ENCODE peak calls at places on chromosomes 12 and 14, in eight cellular contexts. One of them, this sample, is unnamed.

GRCh38 chr14:51653096-51653814 is 1.5 kb downstream of the FRMD6 start:
- DNase-seq in body of pancreas: no peak
- DNase-seq in esophagus muscularis mucosa: no peak
- DNase-seq in heart left ventricle: no peak
- DNase-seq in esophagus squamous epithelium: no peak
- DNase-seq in transverse colon: no peak
- DNase-seq in Peyer's patch: no peak
- DNase-seq in tibial nerve: no peak
- DNase-seq in this sample: no peak

GRCh38 chr12:88108021-88108420 is 33.9 kb downstream of the CEP290 start:
- DNase-seq in tibial nerve: no peak
- DNase-seq in transverse colon: no peak
- DNase-seq in esophagus squamous epithelium: no peak
- DNase-seq in body of pancreas: no peak
- DNase-seq in esophagus muscularis mucosa: no peak
- DNase-seq in heart left ventricle: no peak
- DNase-seq in Peyer's patch: no peak
- DNase-seq in this sample: no peak

GRCh38 chr12:132402831-132403416 is 73.5 kb upstream of the GALNT9 start:
- DNase-seq in heart left ventricle: no peak
- DNase-seq in esophagus muscularis mucosa: no peak
- DNase-seq in body of pancreas: no peak
- DNase-seq in esophagus squamous epithelium: no peak
- DNase-seq in Peyer's patch: no peak
- DNase-seq in transverse colon: no peak
- DNase-seq in tibial nerve: no peak
- DNase-seq in this sample: no peak

GRCh38 chr14:77014004-77014604 is 14.4 kb downstream of the IRF2BPL start:
- DNase-seq in heart left ventricle: peak; percentile 80
- DNase-seq in esophagus squamous epithelium: no peak
- DNase-seq in Peyer's patch: no peak
- DNase-seq in esophagus muscularis mucosa: no peak
- DNase-seq in tibial nerve: no peak
- DNase-seq in transverse colon: no peak
- DNase-seq in body of pancreas: peak; percentile 78
- DNase-seq in this sample: peak; percentile 72

GRCh38 chr12:67661311-67662011 is 12.9 kb downstream of the DYRK2 start:
- DNase-seq in transverse colon: no peak
- DNase-seq in tibial nerve: no peak
- DNase-seq in esophagus squamous epithelium: no peak
- DNase-seq in esophagus muscularis mucosa: no peak
- DNase-seq in heart left ventricle: no peak
- DNase-seq in Peyer's patch: no peak
- DNase-seq in body of pancreas: no peak
- DNase-seq in this sample: no peak

GRCh38 chr12:1117970-1118563 is 127.0 kb downstream of the ERC1 start:
- DNase-seq in heart left ventricle: peak; percentile 46
- DNase-seq in tibial nerve: peak; percentile 61
- DNase-seq in Peyer's patch: peak; percentile 73
- DNase-seq in transverse colon: peak; percentile 78
- DNase-seq in esophagus muscularis mucosa: no peak
- DNase-seq in body of pancreas: peak; percentile 84
- DNase-seq in esophagus squamous epithelium: no peak
- DNase-seq in this sample: peak; percentile 18

GRCh38 chr14:52351561-52352491 is 37.7 kb downstream of the PTGER2 start:
- DNase-seq in transverse colon: no peak
- DNase-seq in heart left ventricle: no peak
- DNase-seq in esophagus squamous epithelium: no peak
- DNase-seq in tibial nerve: no peak
- DNase-seq in Peyer's patch: no peak
- DNase-seq in body of pancreas: no peak
- DNase-seq in esophagus muscularis mucosa: no peak
- DNase-seq in this sample: no peak

GRCh38 chr12:92059976-92060375 is 85.7 kb downstream of the BTG1 start:
- DNase-seq in transverse colon: no peak
- DNase-seq in tibial nerve: no peak
- DNase-seq in Peyer's patch: no peak
- DNase-seq in body of pancreas: no peak
- DNase-seq in esophagus squamous epithelium: no peak
- DNase-seq in heart left ventricle: no peak
- DNase-seq in esophagus muscularis mucosa: no peak
- DNase-seq in this sample: no peak

GRCh38 chr12:128623748-128624147 is 200.0 kb downstream of the SLC15A4 start:
- DNase-seq in esophagus squamous epithelium: no peak
- DNase-seq in esophagus muscularis mucosa: no peak
- DNase-seq in transverse colon: no peak
- DNase-seq in body of pancreas: no peak
- DNase-seq in tibial nerve: no peak
- DNase-seq in heart left ventricle: no peak
- DNase-seq in Peyer's patch: no peak
- DNase-seq in this sample: no peak

GRCh38 chr12:12194206-12194605 is 72.6 kb downstream of the LRP6 start:
- DNase-seq in heart left ventricle: no peak
- DNase-seq in esophagus squamous epithelium: no peak
- DNase-seq in esophagus muscularis mucosa: no peak
- DNase-seq in body of pancreas: no peak
- DNase-seq in Peyer's patch: no peak
- DNase-seq in tibial nerve: no peak
- DNase-seq in transverse colon: no peak
- DNase-seq in this sample: no peak

GRCh38 chr14:105066285-105067071 is 1.2 kb upstream of the GPR132 start:
- DNase-seq in esophagus squamous epithelium: no peak
- DNase-seq in heart left ventricle: no peak
- DNase-seq in tibial nerve: no peak
- DNase-seq in transverse colon: no peak
- DNase-seq in Peyer's patch: peak; percentile 46
- DNase-seq in esophagus muscularis mucosa: no peak
- DNase-seq in body of pancreas: no peak
- DNase-seq in this sample: no peak

GRCh38 chr14:32078030-32078793 is 1.1 kb downstream of the ARHGAP5 start:
- DNase-seq in esophagus muscularis mucosa: peak; percentile 95
- DNase-seq in heart left ventricle: peak; percentile 32
- DNase-seq in tibial nerve: no peak
- DNase-seq in esophagus squamous epithelium: no peak
- DNase-seq in transverse colon: peak; percentile 43
- DNase-seq in Peyer's patch: peak; percentile 31
- DNase-seq in body of pancreas: peak; percentile 41
- DNase-seq in this sample: no peak

GRCh38 chr12:124747426-124748161 is 116.1 kb downstream of the SCARB1 start:
- DNase-seq in transverse colon: peak; percentile 42
- DNase-seq in esophagus muscularis mucosa: no peak
- DNase-seq in heart left ventricle: no peak
- DNase-seq in tibial nerve: no peak
- DNase-seq in Peyer's patch: no peak
- DNase-seq in esophagus squamous epithelium: no peak
- DNase-seq in body of pancreas: no peak
- DNase-seq in this sample: no peak

GRCh38 chr12:44873898-44874297 is 2.2 kb downstream of the NELL2 start:
- DNase-seq in Peyer's patch: no peak
- DNase-seq in tibial nerve: no peak
- DNase-seq in esophagus squamous epithelium: no peak
- DNase-seq in heart left ventricle: no peak
- DNase-seq in body of pancreas: no peak
- DNase-seq in esophagus muscularis mucosa: no peak
- DNase-seq in transverse colon: no peak
- DNase-seq in this sample: no peak

GRCh38 chr12:34124608-34125007 is 102.3 kb downstream of the ALG10 start:
- DNase-seq in transverse colon: no peak
- DNase-seq in esophagus squamous epithelium: no peak
- DNase-seq in esophagus muscularis mucosa: no peak
- DNase-seq in heart left ventricle: no peak
- DNase-seq in tibial nerve: no peak
- DNase-seq in Peyer's patch: no peak
- DNase-seq in body of pancreas: no peak
- DNase-seq in this sample: no peak

GRCh38 chr14:73058224-73058922 is at the start of gene RBM25:
- DNase-seq in Peyer's patch: peak; percentile 94
- DNase-seq in tibial nerve: peak; percentile 94
- DNase-seq in esophagus muscularis mucosa: peak; percentile 99
- DNase-seq in body of pancreas: peak; percentile 96
- DNase-seq in heart left ventricle: peak; percentile 96
- DNase-seq in transverse colon: peak; percentile 97
- DNase-seq in esophagus squamous epithelium: peak; percentile 91
- DNase-seq in this sample: peak; percentile 96
- TF ChIP-seq CTCF in Peyer's patch: no peak
- TF ChIP-seq CTCF in tibial nerve: no peak
- TF ChIP-seq CTCF in esophagus muscularis mucosa: peak; percentile 14
- TF ChIP-seq CTCF in body of pancreas: no peak
- TF ChIP-seq CTCF in heart left ventricle: no peak
- TF ChIP-seq CTCF in transverse colon: no peak
- TF ChIP-seq CTCF in esophagus squamous epithelium: peak; percentile 41
- TF ChIP-seq CTCF in this sample: no peak

GRCh38 chr14:75220097-75220496 is 43.7 kb upstream of the TMED10 start:
- DNase-seq in Peyer's patch: no peak
- DNase-seq in transverse colon: no peak
- DNase-seq in heart left ventricle: no peak
- DNase-seq in tibial nerve: no peak
- DNase-seq in body of pancreas: no peak
- DNase-seq in esophagus muscularis mucosa: no peak
- DNase-seq in esophagus squamous epithelium: no peak
- DNase-seq in this sample: no peak

GRCh38 chr14:75223664-75224154 is 47.3 kb upstream of the TMED10 start:
- DNase-seq in body of pancreas: peak; percentile 31
- DNase-seq in Peyer's patch: peak; percentile 74
- DNase-seq in transverse colon: peak; percentile 51
- DNase-seq in esophagus muscularis mucosa: no peak
- DNase-seq in heart left ventricle: peak; percentile 52
- DNase-seq in esophagus squamous epithelium: no peak
- DNase-seq in tibial nerve: no peak
- DNase-seq in this sample: peak; percentile 42

GRCh38 chr14:75224561-75224960 is 48.1 kb upstream of the TMED10 start:
- DNase-seq in esophagus muscularis mucosa: no peak
- DNase-seq in esophagus squamous epithelium: no peak
- DNase-seq in transverse colon: no peak
- DNase-seq in Peyer's patch: no peak
- DNase-seq in body of pancreas: no peak
- DNase-seq in tibial nerve: no peak
- DNase-seq in heart left ventricle: no peak
- DNase-seq in this sample: no peak

GRCh38 chr14:75221797-75222196 is 45.4 kb upstream of the TMED10 start:
- DNase-seq in heart left ventricle: no peak
- DNase-seq in esophagus muscularis mucosa: no peak
- DNase-seq in tibial nerve: no peak
- DNase-seq in transverse colon: no peak
- DNase-seq in Peyer's patch: no peak
- DNase-seq in body of pancreas: no peak
- DNase-seq in esophagus squamous epithelium: no peak
- DNase-seq in this sample: no peak

GRCh38 chr14:75222208-75222701 is 45.8 kb upstream of the TMED10 start:
- DNase-seq in heart left ventricle: peak; percentile 39
- DNase-seq in transverse colon: no peak
- DNase-seq in tibial nerve: no peak
- DNase-seq in esophagus muscularis mucosa: no peak
- DNase-seq in Peyer's patch: peak; percentile 48
- DNase-seq in body of pancreas: no peak
- DNase-seq in esophagus squamous epithelium: no peak
- DNase-seq in this sample: no peak
- TF ChIP-seq POLR2A in heart left ventricle: no peak
- TF ChIP-seq POLR2A in transverse colon: no peak
- TF ChIP-seq POLR2A in tibial nerve: no peak
- TF ChIP-seq POLR2A in esophagus muscularis mucosa: no peak
- TF ChIP-seq POLR2A in Peyer's patch: no peak
- TF ChIP-seq POLR2A in body of pancreas: no peak
- TF ChIP-seq POLR2A in esophagus squamous epithelium: no peak
- TF ChIP-seq POLR2A in this sample: no peak

DNA sequence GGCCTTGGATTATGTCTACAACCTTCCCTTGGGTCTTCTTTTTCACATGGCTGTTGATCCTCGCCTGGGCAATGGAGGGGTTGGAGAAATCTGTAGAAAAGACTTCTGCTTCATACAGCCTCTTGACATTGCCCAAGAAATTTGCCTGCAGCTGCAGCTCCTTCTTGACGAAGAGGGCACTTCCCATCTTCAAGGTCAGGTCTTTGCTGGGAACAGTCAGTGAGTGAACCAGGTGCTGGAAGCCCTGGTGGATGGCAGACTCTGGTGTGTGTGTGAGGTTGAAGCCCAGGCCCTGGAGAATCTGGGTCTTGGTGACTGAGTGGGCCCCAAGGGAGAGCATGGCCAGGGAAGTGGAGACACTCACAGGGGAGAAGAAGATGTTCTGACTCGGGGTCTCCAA is 6.7 kb downstream of the SERPINA9 start:
- DNase-seq in transverse colon: no peak
- DNase-seq in tibial nerve: no peak
- DNase-seq in Peyer's patch: no peak
- DNase-seq in heart left ventricle: no peak
- DNase-seq in esophagus muscularis mucosa: no peak
- DNase-seq in body of pancreas: no peak
- DNase-seq in esophagus squamous epithelium: no peak
- DNase-seq in this sample: no peak
- H3K27ac ChIP-seq in transverse colon: no peak overlapping the region
- H3K27ac ChIP-seq in tibial nerve: no peak overlapping the region
- H3K27ac ChIP-seq in Peyer's patch: no peak overlapping the region
- H3K27ac ChIP-seq in heart left ventricle: no peak overlapping the region
- H3K27ac ChIP-seq in esophagus muscularis mucosa: no peak overlapping the region
- H3K27ac ChIP-seq in body of pancreas: no peak overlapping the region
- H3K27ac ChIP-seq in esophagus squamous epithelium: no peak overlapping the region
- H3K27ac ChIP-seq in this sample: no peak overlapping the region

DNA sequence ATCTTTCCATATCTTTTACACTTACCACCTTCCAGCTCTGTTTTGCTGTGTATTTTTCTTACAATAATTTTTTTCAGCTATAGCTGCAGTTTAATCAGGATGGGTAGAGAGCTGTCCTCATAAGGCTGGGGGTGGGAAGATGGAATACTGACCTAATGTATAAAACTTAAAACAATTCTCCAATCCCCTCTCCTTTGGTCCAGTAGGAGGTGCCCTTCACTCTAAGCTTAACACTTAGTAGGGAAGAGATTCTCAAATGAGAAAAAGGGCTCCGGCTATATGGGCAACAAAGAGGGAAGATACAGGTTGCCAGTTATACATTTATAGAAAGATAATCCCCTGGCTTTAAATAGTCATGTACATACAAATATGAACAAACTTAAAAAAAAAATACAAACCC is 2.8 kb downstream of the ORMDL2 start:
- DNase-seq in heart left ventricle: no peak
- DNase-seq in esophagus muscularis mucosa: no peak
- DNase-seq in transverse colon: no peak
- DNase-seq in Peyer's patch: no peak
- DNase-seq in body of pancreas: no peak
- DNase-seq in tibial nerve: no peak
- DNase-seq in esophagus squamous epithelium: no peak
- DNase-seq in this sample: no peak
- TF ChIP-seq CTCF in heart left ventricle: no peak
- TF ChIP-seq CTCF in esophagus muscularis mucosa: no peak
- TF ChIP-seq CTCF in transverse colon: no peak
- TF ChIP-seq CTCF in Peyer's patch: no peak
- TF ChIP-seq CTCF in body of pancreas: no peak
- TF ChIP-seq CTCF in tibial nerve: no peak
- TF ChIP-seq CTCF in esophagus squamous epithelium: no peak
- TF ChIP-seq CTCF in this sample: no peak